ENCODE peak calls at places on chromosomes 16 and 17, in six cellular contexts. O, B, Z, W, R and I are unnamed samples.
A peak's percentile ranks its signal among the peaks of the same experiment; 100 is the strongest.

GRCh38 chr17:6108382-6108781 is 38.2 kb downstream of the WSCD1 start:
- DNase-seq in W (no peak), Z (no peak), O (no peak), B (no peak), R (no peak), I (no peak)

GRCh38 chr16:1003551-1004347 is 22.2 kb downstream of the SOX8 start:
- DNase-seq in Z (peak; percentile 42), W (no peak), O (no peak), B (no peak), R (no peak), I (no peak)

GRCh38 chr17:79340286-79340685 is 265.7 kb downstream of the ENGASE start:
- DNase-seq in Z (no peak), B (peak; percentile 2), R (peak; percentile 62), W (no peak), O (no peak), I (no peak)

GRCh38 chr17:18968945-18969887 is 17.3 kb downstream of the SLC5A10 start:
- DNase-seq in R (no peak), W (no peak), O (no peak), Z (peak; percentile 44), B (no peak), I (no peak)

GRCh38 chr16:56961851-56962281 is at the start of gene CETP:
- DNase-seq in B (no peak), Z (no peak), W (no peak), R (no peak), O (no peak), I (no peak)

GRCh38 chr17:81665205-81666091 is 957 bp downstream of the OXLD1 start:
- DNase-seq in B (no peak), O (no peak), W (no peak), R (no peak), Z (peak; percentile 58), I (no peak)

GRCh38 chr17:75109407-75110236 is at the start of gene ARMC7:
- DNase-seq in R (peak; percentile 96), O (peak; percentile 96), B (peak; percentile 97), W (peak; percentile 66), Z (peak; percentile 89), I (peak; percentile 84)

GRCh38 chr16:4298761-4299522 is 16.9 kb upstream of the GLIS2 start:
- DNase-seq in R (no peak), W (no peak), B (peak; percentile 85), Z (peak; percentile 95), O (peak; percentile 80), I (no peak)

GRCh38 chr16:86848821-86849220 is 270.5 kb downstream of the FOXL1 start:
- DNase-seq in W (no peak), Z (peak; percentile 20), B (no peak), R (no peak), O (no peak), I (no peak)